ENCODE peak calls at places on chromosomes 2 and 18, in seven cellular contexts. A is aorta, D is dorsolateral prefrontal cortex, P is fibroblast of lung, I is hepatocyte, C is AG04450, L is PC-9. V is an unnamed sample.
A peak's percentile ranks its signal among the peaks of the same experiment; 100 is the strongest.

GRCh38 chr2:147487286-147487979 is 357.4 kb upstream of the ACVR2A start:
- DNase-seq in A (no peak), D (no peak), P (no peak), I (peak; percentile 13), C (no peak), L (no peak), V (no peak)

GRCh38 chr2:40244251-40245010 is 207.5 kb downstream of the SLC8A1 start:
- DNase-seq in A (peak; percentile 72), D (no peak), P (peak; percentile 70), I (peak; percentile 68), C (no peak), L (peak; percentile 55), V (no peak)

GRCh38 chr18:55064073-55064472 is 104.8 kb upstream of the CCDC68 start:
- DNase-seq in A (no peak), D (no peak), P (no peak), I (no peak), C (no peak), L (no peak), V (no peak)

GRCh38 chr2:15800489-15801329 is 139.6 kb upstream of the MYCN start:
- DNase-seq in A (no peak), D (peak; percentile 93), P (no peak), I (peak; percentile 54), C (no peak), L (no peak), V (no peak)

GRCh38 chr2:195027947-195028346 is 629.1 kb upstream of the SLC39A10 start:
- DNase-seq in A (no peak), D (no peak), P (no peak), I (no peak), C (no peak), L (no peak), V (no peak)

GRCh38 chr2:234494361-234495075 is 2.4 kb downstream of the ARL4C start:
- DNase-seq in A (no peak), D (no peak), P (peak; percentile 66), I (peak; percentile 53), C (no peak), L (peak; percentile 16), V (no peak)

GRCh38 chr2:98605076-98605475 is 3.2 kb downstream of the COA5 start:
- DNase-seq in A (no peak), D (no peak), P (no peak), I (no peak), C (no peak), L (no peak), V (no peak)

GRCh38 chr18:63306819-63307554 is 12.6 kb downstream of the BCL2 start:
- DNase-seq in A (no peak), D (no peak), P (no peak), I (no peak), C (no peak), L (no peak), V (no peak)

GRCh38 chr2:177147093-177147694 is 65.4 kb upstream of the HNRNPA3 start:
- DNase-seq in A (no peak), D (no peak), P (peak; percentile 69), I (peak; percentile 72), C (no peak), L (no peak), V (no peak)

GRCh38 chr2:188130317-188130716 is 161.4 kb upstream of the GULP1 start:
- DNase-seq in A (no peak), D (no peak), P (no peak), I (no peak), C (no peak), L (no peak), V (no peak)

GRCh38 chr2:26605969-26606846 is 35.0 kb downstream of the CIB4 start:
- DNase-seq in A (no peak), D (no peak), P (no peak), I (no peak), C (no peak), L (no peak), V (no peak)

GRCh38 chr2:98469862-98470544 is 25.3 kb downstream of the INPP4A start:
- DNase-seq in A (no peak), D (no peak), P (no peak), I (no peak), C (no peak), L (no peak), V (no peak)

GRCh38 chr2:101116841-101117552 is 34.2 kb downstream of the TBC1D8 start:
- DNase-seq in A (no peak), D (no peak), P (no peak), I (no peak), C (no peak), L (no peak), V (no peak)

GRCh38 chr18:59448546-59448945 is 89.5 kb upstream of the LMAN1 start:
- DNase-seq in A (no peak), D (no peak), P (no peak), I (no peak), C (no peak), L (no peak), V (no peak)

GRCh38 chr2:20623241-20623640 is 27.7 kb downstream of the HS1BP3 start:
- DNase-seq in A (peak; percentile 50), D (peak; percentile 22), P (no peak), I (no peak), C (no peak), L (no peak), V (no peak)

GRCh38 chr18:74139888-74140287 is 7.7 kb downstream of the FBXO15 start:
- DNase-seq in A (no peak), D (no peak), P (peak; percentile 34), I (no peak), C (no peak), L (no peak), V (no peak)

GRCh38 chr18:52152036-52152435 is 188.0 kb upstream of the DCC start:
- DNase-seq in A (no peak), D (no peak), P (no peak), I (no peak), C (no peak), L (no peak), V (no peak)

GRCh38 chr2:317501-318424 is 29.9 kb upstream of the ALKAL2 start:
- DNase-seq in A (no peak), D (no peak), P (peak; percentile 40), I (no peak), C (no peak), L (no peak), V (no peak)

GRCh38 chr2:198657520-198658121 is 800.1 kb downstream of the SATB2 start:
- DNase-seq in A (no peak), D (no peak), P (peak; percentile 54), I (peak; percentile 45), C (no peak), L (no peak), V (no peak)

GRCh38 chr2:74917702-74918619 is 40.5 kb upstream of the POLE4 start:
- DNase-seq in A (no peak), D (no peak), P (peak; percentile 50), I (peak; percentile 51), C (peak; percentile 82), L (peak; percentile 46), V (peak; percentile 36)

GRCh38 chr18:40159141-40160017 is 1795.7 kb upstream of the PIK3C3 start:
- DNase-seq in A (no peak), D (no peak), P (peak; percentile 80), I (peak; percentile 44), C (no peak), L (no peak), V (no peak)

GRCh38 chr2:191637182-191638078 is 40.5 kb upstream of the NABP1 start:
- DNase-seq in A (no peak), D (no peak), P (peak; percentile 58), I (peak; percentile 52), C (no peak), L (no peak), V (peak; percentile 83)

GRCh38 chr18:41162191-41162590 is 792.8 kb upstream of the PIK3C3 start:
- DNase-seq in A (no peak), D (no peak), P (no peak), I (no peak), C (no peak), L (no peak), V (no peak)

GRCh38 chr2:11344956-11345671 is 678 bp upstream of the ROCK2 start:
- DNase-seq in A (peak; percentile 87), D (no peak), P (peak; percentile 96), I (peak; percentile 85), C (peak; percentile 33), L (peak; percentile 58), V (no peak)

GRCh38 chr2:35787302-35788031 is 568.1 kb upstream of the CRIM1 start:
- DNase-seq in A (no peak), D (no peak), P (no peak), I (no peak), C (no peak), L (no peak), V (peak; percentile 22)

GRCh38 chr2:163748420-163748819 is 12.6 kb upstream of the FIGN start:
- DNase-seq in A (no peak), D (no peak), P (no peak), I (no peak), C (no peak), L (no peak), V (peak; percentile 66)
- H3K27ac ChIP-seq in A (no peak overlapping the region), D (no peak overlapping the region), P (no peak overlapping the region), I (no peak overlapping the region), C (no peak overlapping the region), L (no peak overlapping the region), V (peak overlapping the region; percentile 74)

DNA sequence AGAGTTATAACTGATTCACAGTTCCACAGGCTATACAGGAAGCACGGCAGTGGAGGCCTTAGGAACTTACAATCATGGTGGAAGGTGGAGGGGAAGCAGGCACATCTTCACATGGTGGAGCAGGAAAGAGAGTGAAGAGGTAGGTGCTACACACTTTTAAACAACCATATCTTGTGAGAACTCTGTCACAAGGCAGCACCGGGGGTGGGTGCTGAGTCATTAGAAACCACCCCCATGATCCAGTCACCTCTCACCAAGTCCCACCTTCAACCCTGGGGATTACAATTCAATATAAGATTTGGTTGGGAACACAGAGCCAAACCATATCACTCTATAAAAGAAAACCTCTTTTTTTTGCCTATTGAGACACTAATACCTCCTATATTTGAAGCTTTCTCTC is 1108.5 kb upstream of the CDH2 start:
- DNase-seq in A (no peak), D (no peak), P (no peak), I (no peak), C (no peak), L (no peak), V (no peak)
- H3K27ac ChIP-seq in A (no peak overlapping the region), D (no peak overlapping the region), P (no peak overlapping the region), I (no peak overlapping the region), C (no peak overlapping the region), L (no peak overlapping the region), V (no peak overlapping the region)

GRCh38 chr2:84939426-84940087 is 31.4 kb upstream of the KCMF1 start:
- DNase-seq in A (no peak), D (no peak), P (no peak), I (no peak), C (no peak), L (no peak), V (no peak)
- H3K27ac ChIP-seq in A (no peak overlapping the region), D (no peak overlapping the region), P (no peak overlapping the region), I (no peak overlapping the region), C (no peak overlapping the region), L (no peak overlapping the region), V (no peak overlapping the region)

DNA sequence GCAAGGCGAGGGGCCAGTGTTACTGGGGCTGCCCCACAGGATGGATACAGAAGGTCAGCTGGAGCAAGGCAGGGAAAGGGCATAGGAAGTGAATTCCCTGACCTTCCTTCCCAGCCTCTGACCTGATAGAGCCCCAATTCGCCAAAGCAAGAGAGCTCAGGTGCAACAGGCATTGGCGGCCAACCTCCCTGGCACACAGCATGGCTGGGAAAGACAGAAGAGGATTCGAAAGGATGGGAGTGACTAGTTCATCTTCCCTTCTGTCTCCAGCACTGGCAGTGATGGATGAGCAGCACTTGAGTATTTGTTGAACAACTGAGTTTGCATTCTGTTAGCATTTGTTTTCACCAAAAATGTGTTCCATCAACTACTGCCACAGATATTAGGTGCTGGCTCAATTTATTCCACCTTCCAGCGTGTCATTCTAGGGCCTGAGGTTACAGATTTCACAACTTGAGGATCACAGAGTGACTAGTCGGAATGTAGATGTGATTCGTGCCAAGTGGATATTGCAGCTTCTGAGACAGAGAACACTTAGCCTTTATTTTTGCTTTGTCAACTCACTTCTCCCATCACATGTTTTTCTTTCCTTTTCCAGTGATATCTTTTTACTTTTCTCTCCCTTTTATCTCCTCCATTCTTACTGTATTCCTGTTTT is 6.2 kb downstream of the COPS8 start:
- DNase-seq in A (no peak), D (no peak), P (peak; percentile 82), I (no peak), C (no peak), L (no peak), V (no peak)
- H3K27ac ChIP-seq in A (no peak overlapping the region), D (no peak overlapping the region), P (no peak overlapping the region), I (peak overlapping the region; percentile 39), C (no peak overlapping the region), L (no peak overlapping the region), V (peak overlapping the region; percentile 5)